ENCODE peak calls at places on chromosomes 1 and 21, in six cellular contexts. M is IMR-90, R is neuronal stem cell, Q is mesenchymal stem cell, X is trophoblast cell, V is H9. D is an unnamed sample.

GRCh38 chr1:198387587-198387986 is 152.9 kb downstream of the ATP6V1G3 start:
- DNase-seq in V (no peak), M (peak; percentile 61), R (no peak), Q (peak; percentile 3), X (peak; percentile 20), D (peak; percentile 3)

GRCh38 chr1:118223426-118223825 is 38.4 kb upstream of the SPAG17 start:
- DNase-seq in Q (no peak), V (peak; percentile 69), X (peak; percentile 35), R (peak; percentile 36), M (no peak), D (peak; percentile 82)

GRCh38 chr21:43312751-43313169 is 114.2 kb downstream of the SIK1 start:
- DNase-seq in Q (no peak), R (no peak), X (no peak), M (no peak), V (peak; percentile 56), D (no peak)

GRCh38 chr1:111101854-111102642 is 37.8 kb downstream of the DRAM2 start:
- DNase-seq in R (no peak), X (no peak), Q (no peak), V (no peak), M (no peak), D (no peak)

GRCh38 chr1:228695015-228695955 is 40.0 kb upstream of the RHOU start:
- DNase-seq in X (no peak), R (no peak), M (no peak), V (no peak), Q (no peak), D (no peak)

GRCh38 chr1:168583571-168583970 is 7.2 kb downstream of the XCL1 start:
- DNase-seq in R (no peak), X (peak; percentile 47), Q (no peak), M (no peak), V (no peak), D (peak; percentile 18)

GRCh38 chr1:163826500-163826899 is 504.7 kb downstream of the NUF2 start:
- DNase-seq in V (no peak), X (no peak), M (no peak), Q (no peak), R (no peak), D (no peak)

GRCh38 chr1:220544901-220545303 is 17.0 kb downstream of the MARK1 start:
- DNase-seq in R (no peak), V (peak; percentile 67), X (no peak), M (peak; percentile 4), Q (no peak), D (peak; percentile 89)

GRCh38 chr1:17276568-17276967 is 27.7 kb downstream of the PADI3 start:
- DNase-seq in M (peak; percentile 30), Q (no peak), X (no peak), R (no peak), V (no peak), D (no peak)

GRCh38 chr1:180953791-180954721 is 41.4 kb downstream of the KIAA1614 start:
- DNase-seq in R (no peak), X (peak; percentile 32), V (no peak), Q (peak; percentile 12), M (peak; percentile 12), D (no peak)

GRCh38 chr1:45512641-45513054 is 9.0 kb downstream of the PRDX1 start:
- DNase-seq in Q (peak; percentile 77), R (peak; percentile 54), M (peak; percentile 71), V (peak; percentile 70), X (peak; percentile 67), D (peak; percentile 85)

GRCh38 chr1:46037597-46037936 is 94.9 kb downstream of the PIK3R3 start:
- DNase-seq in R (no peak), X (no peak), Q (no peak), V (no peak), M (no peak), D (peak; percentile 14)

GRCh38 chr1:26413031-26413430 is 2.4 kb downstream of the LIN28A start:
- DNase-seq in V (no peak), M (no peak), Q (no peak), R (no peak), X (no peak), D (peak; percentile 25)
- H3K4ac ChIP-seq in V (no peak overlapping the region), M (no peak overlapping the region), Q (no peak overlapping the region), R (no peak overlapping the region), X (peak overlapping the region; percentile 37), D (peak overlapping the region; percentile 40)

DNA sequence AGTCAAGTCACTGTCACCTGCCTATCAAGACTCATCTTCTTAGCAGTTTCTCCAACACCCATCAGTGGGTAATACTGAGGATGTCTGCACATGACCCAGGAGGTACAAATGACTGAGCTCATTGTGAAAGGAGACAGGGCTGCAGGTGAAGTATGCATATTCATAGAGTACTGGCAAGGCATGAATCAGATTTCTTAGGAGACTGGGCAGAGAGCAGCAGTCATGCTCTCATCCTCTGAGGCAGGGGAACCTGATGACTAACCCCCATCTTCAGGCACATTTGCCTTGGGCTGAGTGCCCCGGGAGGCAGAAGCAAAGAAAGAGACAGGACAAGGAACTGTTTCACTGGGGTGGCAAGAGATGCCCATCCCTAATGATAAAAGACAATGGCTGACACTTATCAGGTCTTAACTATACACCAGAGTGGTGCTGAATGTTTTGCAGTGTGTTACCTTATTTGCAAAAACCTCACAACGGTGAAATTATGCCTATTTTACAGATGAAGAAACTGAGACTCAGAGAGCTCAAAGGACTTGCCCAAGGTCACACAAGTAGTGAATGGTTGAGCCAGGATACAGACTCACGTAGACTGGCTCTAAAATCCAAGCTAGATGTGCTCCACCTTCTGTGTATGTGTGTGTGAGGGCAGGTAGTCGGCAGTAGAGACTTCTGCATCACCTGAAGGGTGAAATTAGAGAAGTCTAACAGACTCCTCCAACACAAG is 9.2 kb upstream of the GRHL3 start:
- DNase-seq in R (no peak), X (no peak), M (peak; percentile 33), Q (no peak), V (no peak), D (peak; percentile 73)
- H3K4ac ChIP-seq in R (no peak overlapping the region), X (no peak overlapping the region), M (no peak overlapping the region), Q (no peak overlapping the region), V (no peak overlapping the region), D (no peak overlapping the region)

GRCh38 chr1:150561830-150562367 is 12.7 kb downstream of the ADAMTSL4 start:
- DNase-seq in Q (peak; percentile 96), V (peak; percentile 94), M (peak; percentile 91), R (peak; percentile 81), X (peak; percentile 93), D (peak; percentile 95)
- H3K4ac ChIP-seq in Q (peak overlapping the region; percentile 100), V (peak overlapping the region; percentile 89), M (peak overlapping the region; percentile 99), R (peak overlapping the region; percentile 0), X (peak overlapping the region; percentile 93), D (peak overlapping the region; percentile 93)

GRCh38 chr1:41486892-41487728 is 2.6 kb upstream of the EDN2 start:
- DNase-seq in R (peak; percentile 62), V (peak; percentile 59), Q (peak; percentile 64), X (no peak), M (peak; percentile 59), D (peak; percentile 53)
- H3K4ac ChIP-seq in R (no peak overlapping the region), V (no peak overlapping the region), Q (no peak overlapping the region), X (peak overlapping the region; percentile 47), M (peak overlapping the region; percentile 74), D (peak overlapping the region; percentile 27)

GRCh38 chr1:24555591-24556413 is at the start of gene NCMAP:
- DNase-seq in R (no peak), Q (no peak), X (no peak), V (peak; percentile 52), M (no peak), D (peak; percentile 47)

GRCh38 chr1:24554714-24555113 is 1.2 kb upstream of the NCMAP start:
- DNase-seq in V (no peak), Q (no peak), M (no peak), R (no peak), X (no peak), D (no peak)

GRCh38 chr1:24557220-24557619 is 1.3 kb downstream of the NCMAP start:
- DNase-seq in V (no peak), Q (no peak), R (no peak), X (no peak), M (no peak), D (no peak)

GRCh38 chr1:24557711-24558121 is 1.8 kb downstream of the NCMAP start:
- DNase-seq in X (no peak), R (no peak), Q (peak; percentile 23), M (no peak), V (no peak), D (no peak)

DNA sequence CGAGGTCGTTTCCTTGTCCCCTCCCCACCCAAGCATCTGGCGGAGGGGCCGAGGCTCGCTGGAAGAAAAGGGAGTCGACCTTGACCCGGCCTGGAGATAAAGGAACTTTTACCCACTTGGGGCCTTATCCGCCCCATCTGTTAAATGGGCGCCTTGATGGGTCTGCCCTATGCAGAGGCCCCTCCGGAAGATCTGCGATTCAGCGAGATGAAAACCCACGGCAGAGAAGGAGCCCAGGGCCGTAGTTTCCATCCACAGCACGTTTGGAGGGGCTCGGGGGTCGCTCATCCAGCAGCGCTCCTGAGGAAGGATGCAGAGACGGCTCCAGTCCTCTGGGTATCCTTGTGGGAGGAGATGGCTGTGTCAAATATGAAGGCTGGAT is 518 bp downstream of the NCMAP start:
- DNase-seq in M (no peak), Q (no peak), X (no peak), V (no peak), R (no peak), D (no peak)
- H3K4ac ChIP-seq in M (no peak overlapping the region), Q (no peak overlapping the region), X (no peak overlapping the region), V (no peak overlapping the region), R (no peak overlapping the region), D (no peak overlapping the region)

GRCh38 chr1:91684599-91685196 is 184.0 kb downstream of the CDC7 start:
- DNase-seq in M (peak; percentile 50), Q (peak; percentile 75), V (no peak), X (no peak), R (no peak), D (no peak)
- H3K4ac ChIP-seq in M (peak overlapping the region; percentile 19), Q (peak overlapping the region; percentile 62), V (no peak overlapping the region), X (no peak overlapping the region), R (no peak overlapping the region), D (no peak overlapping the region)